ENCODE peak calls at places on chromosomes 6 and 20, in eight cellular contexts. One of them, this sample, is unnamed.

GRCh38 chr6:139296927-139297326 is 5.1 kb upstream of the TXLNB start:
- DNase-seq in neural progenitor cell: no peak
- DNase-seq in A549: no peak
- DNase-seq in ureter: no peak
- DNase-seq in GM20000: no peak
- DNase-seq in activated CD4-positive, alpha-beta T cell treated with anti-CD3 and anti-CD28 coated beads for 48 hours: no peak
- DNase-seq in LoVo: no peak
- DNase-seq in dorsolateral prefrontal cortex: no peak
- DNase-seq in this sample: no peak

GRCh38 chr20:10581823-10582222 is 92.0 kb downstream of the JAG1 start:
- DNase-seq in neural progenitor cell: no peak
- DNase-seq in A549: no peak
- DNase-seq in ureter: no peak
- DNase-seq in GM20000: no peak
- DNase-seq in activated CD4-positive, alpha-beta T cell treated with anti-CD3 and anti-CD28 coated beads for 48 hours: no peak
- DNase-seq in LoVo: no peak
- DNase-seq in dorsolateral prefrontal cortex: no peak
- DNase-seq in this sample: no peak

GRCh38 chr20:57704245-57704644 is 5.6 kb downstream of the PMEPA1 start:
- DNase-seq in neural progenitor cell: no peak
- DNase-seq in A549: no peak
- DNase-seq in ureter: no peak
- DNase-seq in GM20000: no peak
- DNase-seq in activated CD4-positive, alpha-beta T cell treated with anti-CD3 and anti-CD28 coated beads for 48 hours: no peak
- DNase-seq in LoVo: no peak
- DNase-seq in dorsolateral prefrontal cortex: no peak
- DNase-seq in this sample: no peak

GRCh38 chr6:83215131-83216047 is 22.2 kb downstream of the RWDD2A start:
- DNase-seq in neural progenitor cell: peak
- DNase-seq in A549: peak
- DNase-seq in ureter: peak
- DNase-seq in GM20000: peak
- DNase-seq in activated CD4-positive, alpha-beta T cell treated with anti-CD3 and anti-CD28 coated beads for 48 hours: peak
- DNase-seq in LoVo: peak
- DNase-seq in dorsolateral prefrontal cortex: peak
- DNase-seq in this sample: peak

GRCh38 chr6:7404546-7404945 is 14.9 kb downstream of the RIOK1 start:
- DNase-seq in neural progenitor cell: no peak
- DNase-seq in A549: no peak
- DNase-seq in ureter: no peak
- DNase-seq in GM20000: no peak
- DNase-seq in activated CD4-positive, alpha-beta T cell treated with anti-CD3 and anti-CD28 coated beads for 48 hours: no peak
- DNase-seq in LoVo: no peak
- DNase-seq in dorsolateral prefrontal cortex: no peak
- DNase-seq in this sample: no peak

GRCh38 chr20:8434326-8434876 is 302.3 kb downstream of the PLCB1 start:
- DNase-seq in neural progenitor cell: no peak
- DNase-seq in A549: no peak
- DNase-seq in ureter: no peak
- DNase-seq in GM20000: no peak
- DNase-seq in activated CD4-positive, alpha-beta T cell treated with anti-CD3 and anti-CD28 coated beads for 48 hours: no peak
- DNase-seq in LoVo: no peak
- DNase-seq in dorsolateral prefrontal cortex: no peak
- DNase-seq in this sample: no peak

GRCh38 chr6:167750956-167751358 is 75.8 kb upstream of the AFDN start:
- DNase-seq in neural progenitor cell: no peak
- DNase-seq in A549: no peak
- DNase-seq in ureter: peak
- DNase-seq in GM20000: no peak
- DNase-seq in activated CD4-positive, alpha-beta T cell treated with anti-CD3 and anti-CD28 coated beads for 48 hours: no peak
- DNase-seq in LoVo: peak
- DNase-seq in dorsolateral prefrontal cortex: no peak
- DNase-seq in this sample: no peak

GRCh38 chr20:4665591-4665990 is 56.1 kb upstream of the PRND start:
- DNase-seq in neural progenitor cell: no peak
- DNase-seq in A549: no peak
- DNase-seq in ureter: no peak
- DNase-seq in GM20000: no peak
- DNase-seq in activated CD4-positive, alpha-beta T cell treated with anti-CD3 and anti-CD28 coated beads for 48 hours: no peak
- DNase-seq in LoVo: no peak
- DNase-seq in dorsolateral prefrontal cortex: no peak
- DNase-seq in this sample: no peak

GRCh38 chr20:21437816-21438215 is 40.5 kb upstream of the NKX2-4 start:
- DNase-seq in neural progenitor cell: no peak
- DNase-seq in A549: no peak
- DNase-seq in ureter: no peak
- DNase-seq in GM20000: no peak
- DNase-seq in activated CD4-positive, alpha-beta T cell treated with anti-CD3 and anti-CD28 coated beads for 48 hours: no peak
- DNase-seq in LoVo: no peak
- DNase-seq in dorsolateral prefrontal cortex: no peak
- DNase-seq in this sample: no peak

GRCh38 chr20:17990278-17990972 is 21.6 kb downstream of the MGME1 start:
- DNase-seq in neural progenitor cell: no peak
- DNase-seq in A549: no peak
- DNase-seq in ureter: no peak
- DNase-seq in GM20000: no peak
- DNase-seq in activated CD4-positive, alpha-beta T cell treated with anti-CD3 and anti-CD28 coated beads for 48 hours: no peak
- DNase-seq in LoVo: no peak
- DNase-seq in dorsolateral prefrontal cortex: no peak
- DNase-seq in this sample: no peak

GRCh38 chr6:129440691-129441090 is 269.3 kb downstream of the ARHGAP18 start:
- DNase-seq in neural progenitor cell: peak
- DNase-seq in A549: no peak
- DNase-seq in ureter: no peak
- DNase-seq in GM20000: no peak
- DNase-seq in activated CD4-positive, alpha-beta T cell treated with anti-CD3 and anti-CD28 coated beads for 48 hours: no peak
- DNase-seq in LoVo: no peak
- DNase-seq in dorsolateral prefrontal cortex: no peak
- DNase-seq in this sample: no peak

GRCh38 chr6:125904871-125905270 is 51.7 kb upstream of the HINT3 start:
- DNase-seq in neural progenitor cell: no peak
- DNase-seq in A549: no peak
- DNase-seq in ureter: no peak
- DNase-seq in GM20000: peak
- DNase-seq in activated CD4-positive, alpha-beta T cell treated with anti-CD3 and anti-CD28 coated beads for 48 hours: peak
- DNase-seq in LoVo: no peak
- DNase-seq in dorsolateral prefrontal cortex: no peak
- DNase-seq in this sample: peak

GRCh38 chr6:125586074-125586473 is 163.4 kb upstream of the HEY2 start:
- DNase-seq in neural progenitor cell: no peak
- DNase-seq in A549: no peak
- DNase-seq in ureter: no peak
- DNase-seq in GM20000: no peak
- DNase-seq in activated CD4-positive, alpha-beta T cell treated with anti-CD3 and anti-CD28 coated beads for 48 hours: no peak
- DNase-seq in LoVo: no peak
- DNase-seq in dorsolateral prefrontal cortex: no peak
- DNase-seq in this sample: no peak

GRCh38 chr20:41276317-41276751 is 41.2 kb downstream of the ZHX3 start:
- DNase-seq in neural progenitor cell: peak
- DNase-seq in A549: no peak
- DNase-seq in ureter: no peak
- DNase-seq in GM20000: no peak
- DNase-seq in activated CD4-positive, alpha-beta T cell treated with anti-CD3 and anti-CD28 coated beads for 48 hours: no peak
- DNase-seq in LoVo: no peak
- DNase-seq in dorsolateral prefrontal cortex: no peak
- DNase-seq in this sample: no peak

GRCh38 chr20:61833807-61834610 is 231.7 kb downstream of the TAF4 start:
- DNase-seq in neural progenitor cell: no peak
- DNase-seq in A549: no peak
- DNase-seq in ureter: no peak
- DNase-seq in GM20000: no peak
- DNase-seq in activated CD4-positive, alpha-beta T cell treated with anti-CD3 and anti-CD28 coated beads for 48 hours: no peak
- DNase-seq in LoVo: no peak
- DNase-seq in dorsolateral prefrontal cortex: no peak
- DNase-seq in this sample: no peak

GRCh38 chr20:51529027-51529749 is 13.3 kb downstream of the NFATC2 start:
- DNase-seq in neural progenitor cell: no peak
- DNase-seq in A549: no peak
- DNase-seq in ureter: no peak
- DNase-seq in GM20000: no peak
- DNase-seq in activated CD4-positive, alpha-beta T cell treated with anti-CD3 and anti-CD28 coated beads for 48 hours: peak
- DNase-seq in LoVo: no peak
- DNase-seq in dorsolateral prefrontal cortex: no peak
- DNase-seq in this sample: peak

GRCh38 chr6:110053395-110054240 is 75.5 kb downstream of the GPR6 start:
- DNase-seq in neural progenitor cell: peak
- DNase-seq in A549: peak
- DNase-seq in ureter: no peak
- DNase-seq in GM20000: peak
- DNase-seq in activated CD4-positive, alpha-beta T cell treated with anti-CD3 and anti-CD28 coated beads for 48 hours: no peak
- DNase-seq in LoVo: peak
- DNase-seq in dorsolateral prefrontal cortex: no peak
- DNase-seq in this sample: no peak

GRCh38 chr6:93318127-93318526 is 101.2 kb downstream of the EPHA7 start:
- DNase-seq in neural progenitor cell: no peak
- DNase-seq in A549: no peak
- DNase-seq in ureter: no peak
- DNase-seq in GM20000: no peak
- DNase-seq in activated CD4-positive, alpha-beta T cell treated with anti-CD3 and anti-CD28 coated beads for 48 hours: no peak
- DNase-seq in LoVo: no peak
- DNase-seq in dorsolateral prefrontal cortex: no peak
- DNase-seq in this sample: no peak

GRCh38 chr20:24275946-24276705 is 193.3 kb upstream of the SYNDIG1 start:
- DNase-seq in neural progenitor cell: no peak
- DNase-seq in A549: no peak
- DNase-seq in ureter: no peak
- DNase-seq in GM20000: no peak
- DNase-seq in activated CD4-positive, alpha-beta T cell treated with anti-CD3 and anti-CD28 coated beads for 48 hours: no peak
- DNase-seq in LoVo: no peak
- DNase-seq in dorsolateral prefrontal cortex: no peak
- DNase-seq in this sample: no peak

GRCh38 chr6:143271024-143271423 is 179.5 kb downstream of the ADAT2 start:
- DNase-seq in neural progenitor cell: no peak
- DNase-seq in A549: no peak
- DNase-seq in ureter: no peak
- DNase-seq in GM20000: no peak
- DNase-seq in activated CD4-positive, alpha-beta T cell treated with anti-CD3 and anti-CD28 coated beads for 48 hours: no peak
- DNase-seq in LoVo: no peak
- DNase-seq in dorsolateral prefrontal cortex: no peak
- DNase-seq in this sample: no peak

This sample was measured in T-helper 2 cell treated with Interferon-gamma antibody and Interleukin-4, amounts not matched to agents 5 μg/mL and 100 μg/mL, for 36 hours.